ENCODE peak calls at places on chromosomes 2 and 18, in seven cellular contexts. One of them, this sample, is unnamed.

GRCh38 chr2:39203382-39203781 is 40.4 kb downstream of the CDKL4 start:
- DNase-seq in GM12878: no peak
- DNase-seq in SK-N-SH: no peak
- DNase-seq in K562: no peak
- DNase-seq in H1: no peak
- DNase-seq in HepG2: no peak
- DNase-seq in HCT116: no peak
- DNase-seq in this sample: no peak

GRCh38 chr2:134293719-134294537 is 40.1 kb downstream of the MGAT5 start:
- DNase-seq in SK-N-SH: no peak
- DNase-seq in H1: no peak
- DNase-seq in GM12878: no peak
- DNase-seq in HCT116: no peak
- DNase-seq in HepG2: no peak
- DNase-seq in K562: no peak
- DNase-seq in this sample: no peak

GRCh38 chr2:148932536-148932935 is 57.5 kb downstream of the KIF5C start:
- DNase-seq in GM12878: no peak
- DNase-seq in SK-N-SH: no peak
- DNase-seq in K562: no peak
- DNase-seq in HepG2: no peak
- DNase-seq in HCT116: no peak
- DNase-seq in H1: no peak
- DNase-seq in this sample: no peak

GRCh38 chr2:118971245-118972122 is 29.5 kb downstream of the MARCO start:
- DNase-seq in HCT116: peak; percentile 26
- DNase-seq in GM12878: no peak
- DNase-seq in K562: no peak
- DNase-seq in H1: peak; percentile 39
- DNase-seq in HepG2: no peak
- DNase-seq in SK-N-SH: no peak
- DNase-seq in this sample: peak; percentile 12

GRCh38 chr2:27889774-27890145 is 427 bp downstream of the RBKS start:
- DNase-seq in GM12878: no peak
- DNase-seq in HepG2: no peak
- DNase-seq in SK-N-SH: no peak
- DNase-seq in H1: no peak
- DNase-seq in K562: no peak
- DNase-seq in HCT116: no peak
- DNase-seq in this sample: no peak

GRCh38 chr2:80252294-80252986 is 52.1 kb downstream of the LRRTM1 start:
- DNase-seq in SK-N-SH: no peak
- DNase-seq in K562: no peak
- DNase-seq in H1: no peak
- DNase-seq in HCT116: no peak
- DNase-seq in HepG2: no peak
- DNase-seq in GM12878: no peak
- DNase-seq in this sample: no peak

GRCh38 chr2:133818661-133819060 is 250.4 kb upstream of the NCKAP5 start:
- DNase-seq in SK-N-SH: no peak
- DNase-seq in HepG2: no peak
- DNase-seq in H1: no peak
- DNase-seq in K562: no peak
- DNase-seq in HCT116: no peak
- DNase-seq in GM12878: no peak
- DNase-seq in this sample: no peak

GRCh38 chr2:114762986-114763385 is 320.5 kb downstream of the DPP10 start:
- DNase-seq in HepG2: peak; percentile 25
- DNase-seq in SK-N-SH: no peak
- DNase-seq in GM12878: no peak
- DNase-seq in K562: no peak
- DNase-seq in HCT116: no peak
- DNase-seq in H1: no peak
- DNase-seq in this sample: no peak

GRCh38 chr2:16613475-16613874 is 52.2 kb downstream of the CYRIA start:
- DNase-seq in H1: no peak
- DNase-seq in K562: peak; percentile 15
- DNase-seq in SK-N-SH: peak; percentile 66
- DNase-seq in HepG2: peak; percentile 20
- DNase-seq in GM12878: no peak
- DNase-seq in HCT116: no peak
- DNase-seq in this sample: peak; percentile 37

GRCh38 chr2:165208094-165208493 is 4.2 kb upstream of the SCN3A start:
- DNase-seq in GM12878: no peak
- DNase-seq in HCT116: no peak
- DNase-seq in H1: no peak
- DNase-seq in HepG2: no peak
- DNase-seq in SK-N-SH: no peak
- DNase-seq in K562: no peak
- DNase-seq in this sample: peak; percentile 7

GRCh38 chr18:49749563-49749962 is 63.8 kb downstream of the ACAA2 start:
- DNase-seq in SK-N-SH: no peak
- DNase-seq in HepG2: no peak
- DNase-seq in H1: no peak
- DNase-seq in HCT116: no peak
- DNase-seq in K562: no peak
- DNase-seq in GM12878: no peak
- DNase-seq in this sample: no peak

GRCh38 chr18:32769242-32770180 is 3.3 kb downstream of the KLHL14 start:
- DNase-seq in SK-N-SH: peak; percentile 48
- DNase-seq in GM12878: no peak
- DNase-seq in HepG2: peak; percentile 82
- DNase-seq in HCT116: no peak
- DNase-seq in H1: peak; percentile 75
- DNase-seq in K562: no peak
- DNase-seq in this sample: no peak

GRCh38 chr2:133871810-133872209 is 303.5 kb upstream of the NCKAP5 start:
- DNase-seq in SK-N-SH: no peak
- DNase-seq in HepG2: no peak
- DNase-seq in HCT116: no peak
- DNase-seq in GM12878: no peak
- DNase-seq in K562: no peak
- DNase-seq in H1: peak; percentile 4
- DNase-seq in this sample: no peak

GRCh38 chr18:78221496-78221895 is 758.1 kb upstream of the SALL3 start:
- DNase-seq in H1: no peak
- DNase-seq in SK-N-SH: no peak
- DNase-seq in K562: no peak
- DNase-seq in GM12878: no peak
- DNase-seq in HepG2: no peak
- DNase-seq in HCT116: no peak
- DNase-seq in this sample: no peak

GRCh38 chr2:37625781-37626548 is 45.5 kb downstream of the CDC42EP3 start:
- DNase-seq in H1: no peak
- DNase-seq in SK-N-SH: no peak
- DNase-seq in GM12878: peak; percentile 82
- DNase-seq in HepG2: no peak
- DNase-seq in K562: no peak
- DNase-seq in HCT116: no peak
- DNase-seq in this sample: no peak

GRCh38 chr2:170897108-170897507 is 31.9 kb upstream of the GORASP2 start:
- DNase-seq in K562: no peak
- DNase-seq in H1: no peak
- DNase-seq in GM12878: no peak
- DNase-seq in SK-N-SH: no peak
- DNase-seq in HCT116: no peak
- DNase-seq in HepG2: no peak
- DNase-seq in this sample: no peak

GRCh38 chr2:147575106-147575505 is 269.7 kb upstream of the ACVR2A start:
- DNase-seq in SK-N-SH: no peak
- DNase-seq in K562: no peak
- DNase-seq in H1: no peak
- DNase-seq in GM12878: no peak
- DNase-seq in HCT116: no peak
- DNase-seq in HepG2: no peak
- DNase-seq in this sample: no peak

GRCh38 chr2:174004900-174005605 is 39.9 kb upstream of the SP3 start:
- DNase-seq in K562: no peak
- DNase-seq in HepG2: no peak
- DNase-seq in GM12878: no peak
- DNase-seq in SK-N-SH: no peak
- DNase-seq in HCT116: no peak
- DNase-seq in H1: no peak
- DNase-seq in this sample: no peak

GRCh38 chr2:73588177-73588576 is 54.0 kb downstream of the NAT8 start:
- DNase-seq in H1: no peak
- DNase-seq in HepG2: no peak
- DNase-seq in K562: no peak
- DNase-seq in SK-N-SH: peak; percentile 49
- DNase-seq in HCT116: no peak
- DNase-seq in GM12878: no peak
- DNase-seq in this sample: no peak

GRCh38 chr2:64605991-64606494 is 47.7 kb downstream of the SERTAD2 start:
- DNase-seq in HepG2: no peak
- DNase-seq in H1: no peak
- DNase-seq in HCT116: no peak
- DNase-seq in K562: no peak
- DNase-seq in GM12878: no peak
- DNase-seq in SK-N-SH: no peak
- DNase-seq in this sample: no peak

GRCh38 chr2:15031745-15032240 is 399.3 kb downstream of the LRATD1 start:
- DNase-seq in HepG2: no peak
- DNase-seq in SK-N-SH: no peak
- DNase-seq in GM12878: peak; percentile 28
- DNase-seq in H1: no peak
- DNase-seq in HCT116: no peak
- DNase-seq in K562: no peak
- DNase-seq in this sample: no peak

GRCh38 chr2:133660511-133660910 is 92.2 kb upstream of the NCKAP5 start:
- DNase-seq in HepG2: no peak
- DNase-seq in H1: no peak
- DNase-seq in K562: no peak
- DNase-seq in GM12878: no peak
- DNase-seq in HCT116: no peak
- DNase-seq in SK-N-SH: no peak
- DNase-seq in this sample: no peak

GRCh38 chr2:3672861-3673670 is 15.1 kb downstream of the ALLC start:
- DNase-seq in HepG2: no peak
- DNase-seq in HCT116: no peak
- DNase-seq in SK-N-SH: peak; percentile 59
- DNase-seq in H1: no peak
- DNase-seq in K562: no peak
- DNase-seq in GM12878: no peak
- DNase-seq in this sample: no peak

GRCh38 chr2:40957508-40957907 is 505.6 kb upstream of the SLC8A1 start:
- DNase-seq in H1: no peak
- DNase-seq in K562: no peak
- DNase-seq in HepG2: peak; percentile 9
- DNase-seq in HCT116: no peak
- DNase-seq in GM12878: no peak
- DNase-seq in SK-N-SH: no peak
- DNase-seq in this sample: no peak

GRCh38 chr2:104321800-104322164 is 532.1 kb upstream of the POU3F3 start:
- DNase-seq in HepG2: no peak
- DNase-seq in SK-N-SH: no peak
- DNase-seq in H1: no peak
- DNase-seq in HCT116: no peak
- DNase-seq in GM12878: no peak
- DNase-seq in K562: no peak
- DNase-seq in this sample: no peak

GRCh38 chr18:14945984-14946383 is 198.0 kb downstream of the ANKRD30B start:
- DNase-seq in K562: no peak
- DNase-seq in HCT116: no peak
- DNase-seq in GM12878: no peak
- DNase-seq in SK-N-SH: no peak
- DNase-seq in H1: no peak
- DNase-seq in HepG2: no peak
- DNase-seq in this sample: no peak

GRCh38 chr18:13124411-13124810 is 94.1 kb upstream of the LDLRAD4 start:
- DNase-seq in K562: no peak
- DNase-seq in SK-N-SH: no peak
- DNase-seq in GM12878: no peak
- DNase-seq in H1: no peak
- DNase-seq in HepG2: no peak
- DNase-seq in HCT116: no peak
- DNase-seq in this sample: no peak

DNA sequence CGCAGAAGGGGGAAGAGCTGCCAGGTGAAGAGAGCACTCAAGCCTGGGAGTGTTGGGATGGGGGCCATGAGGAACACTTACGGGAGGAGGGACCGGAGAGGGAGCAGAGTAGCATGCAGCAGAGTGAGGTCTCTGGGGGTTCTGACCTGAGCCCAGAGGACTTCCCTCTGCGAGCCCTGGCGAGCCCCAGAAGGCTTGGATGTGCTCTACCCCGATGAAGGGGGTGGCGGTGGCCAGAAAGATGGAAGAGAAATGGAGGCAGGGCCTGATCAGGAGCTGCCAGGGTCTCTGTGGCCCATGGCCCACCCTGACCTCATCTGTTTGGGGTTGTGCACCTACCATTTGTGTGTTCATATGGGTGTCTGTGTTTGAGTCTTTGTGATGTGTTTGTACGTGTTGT is 42.0 kb downstream of the CROCC2 start:
- DNase-seq in HepG2: no peak
- DNase-seq in H1: peak; percentile 24
- DNase-seq in K562: no peak
- DNase-seq in GM12878: no peak
- DNase-seq in HCT116: no peak
- DNase-seq in SK-N-SH: no peak
- DNase-seq in this sample: no peak
- TF ChIP-seq JUND in HepG2: no peak
- TF ChIP-seq JUND in H1: no peak
- TF ChIP-seq JUND in K562: no peak
- TF ChIP-seq JUND in GM12878: no peak
- TF ChIP-seq JUND in HCT116: no peak
- TF ChIP-seq JUND in SK-N-SH: no peak
- TF ChIP-seq JUND in this sample: no peak

GRCh38 chr2:11326692-11327211 is 17.7 kb downstream of the ROCK2 start:
- DNase-seq in H1: no peak
- DNase-seq in K562: no peak
- DNase-seq in HepG2: no peak
- DNase-seq in SK-N-SH: no peak
- DNase-seq in HCT116: no peak
- DNase-seq in GM12878: no peak
- DNase-seq in this sample: no peak
- TF ChIP-seq JUND in H1: no peak
- TF ChIP-seq JUND in K562: no peak
- TF ChIP-seq JUND in HepG2: no peak
- TF ChIP-seq JUND in SK-N-SH: no peak
- TF ChIP-seq JUND in HCT116: no peak
- TF ChIP-seq JUND in GM12878: no peak
- TF ChIP-seq JUND in this sample: no peak

DNA sequence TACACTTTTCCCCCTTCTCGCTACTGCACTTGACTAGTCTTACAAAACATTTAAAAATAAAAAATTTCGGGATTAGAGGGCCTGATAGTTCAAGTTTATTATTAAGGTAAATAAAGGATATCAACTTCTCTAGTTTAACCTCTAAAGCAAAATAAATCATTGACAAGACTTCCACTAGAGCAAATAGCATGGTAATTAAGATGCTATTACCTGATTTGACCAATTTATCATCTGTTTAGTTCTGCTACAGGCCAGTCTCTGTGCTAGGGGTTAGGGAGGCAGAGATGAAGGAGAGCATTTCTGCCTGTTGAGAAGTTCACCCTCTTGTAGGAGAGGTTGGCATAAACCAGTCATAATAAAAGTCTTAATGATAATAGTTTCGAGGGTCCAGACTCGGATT is 34.0 kb downstream of the RHOB start:
- DNase-seq in GM12878: no peak
- DNase-seq in K562: no peak
- DNase-seq in SK-N-SH: no peak
- DNase-seq in HCT116: no peak
- DNase-seq in H1: no peak
- DNase-seq in HepG2: no peak
- DNase-seq in this sample: no peak
- TF ChIP-seq JUND in GM12878: no peak
- TF ChIP-seq JUND in K562: no peak
- TF ChIP-seq JUND in SK-N-SH: no peak
- TF ChIP-seq JUND in HCT116: no peak
- TF ChIP-seq JUND in H1: no peak
- TF ChIP-seq JUND in HepG2: no peak
- TF ChIP-seq JUND in this sample: no peak

GRCh38 chr2:230520875-230521155 is 104.8 kb downstream of the SP100 start:
- DNase-seq in K562: no peak
- DNase-seq in HepG2: no peak
- DNase-seq in H1: no peak
- DNase-seq in GM12878: no peak
- DNase-seq in HCT116: no peak
- DNase-seq in SK-N-SH: no peak
- DNase-seq in this sample: no peak
- TF ChIP-seq JUND in K562: no peak
- TF ChIP-seq JUND in HepG2: no peak
- TF ChIP-seq JUND in H1: no peak
- TF ChIP-seq JUND in GM12878: no peak
- TF ChIP-seq JUND in HCT116: no peak
- TF ChIP-seq JUND in SK-N-SH: no peak
- TF ChIP-seq JUND in this sample: no peak

This sample was measured in T47D.